ENCODE peak calls at places on chromosomes 7 and 10, in six cellular contexts. One of them, this sample, is unnamed.

GRCh38 chr7:102992820-102993531 is 80.2 kb downstream of the LRRC17 start:
- DNase-seq in hepatocyte: peak; percentile 30
- DNase-seq in AG04450: peak; percentile 26
- DNase-seq in BE2C: no peak
- DNase-seq in prostate gland: no peak
- DNase-seq in fibroblast of the aortic adventitia: peak; percentile 96
- DNase-seq in this sample: peak; percentile 58

GRCh38 chr10:107391901-107392300 is 227.4 kb upstream of the SORCS1 start:
- DNase-seq in hepatocyte: no peak
- DNase-seq in AG04450: no peak
- DNase-seq in BE2C: no peak
- DNase-seq in prostate gland: no peak
- DNase-seq in fibroblast of the aortic adventitia: no peak
- DNase-seq in this sample: no peak

GRCh38 chr7:117118579-117119180 is 165.4 kb downstream of the ST7 start:
- DNase-seq in hepatocyte: no peak
- DNase-seq in AG04450: no peak
- DNase-seq in BE2C: no peak
- DNase-seq in prostate gland: no peak
- DNase-seq in fibroblast of the aortic adventitia: no peak
- DNase-seq in this sample: no peak

GRCh38 chr7:23277359-23277989 is 21.7 kb upstream of the MALSU1 start:
- DNase-seq in hepatocyte: peak; percentile 79
- DNase-seq in AG04450: peak; percentile 47
- DNase-seq in BE2C: peak; percentile 56
- DNase-seq in prostate gland: peak; percentile 20
- DNase-seq in fibroblast of the aortic adventitia: peak; percentile 77
- DNase-seq in this sample: peak; percentile 63

GRCh38 chr10:78333362-78334143 is 299.9 kb downstream of the RPS24 start:
- DNase-seq in hepatocyte: no peak
- DNase-seq in AG04450: no peak
- DNase-seq in BE2C: no peak
- DNase-seq in prostate gland: peak; percentile 2
- DNase-seq in fibroblast of the aortic adventitia: no peak
- DNase-seq in this sample: no peak

GRCh38 chr10:100930368-100930767 is 17.6 kb downstream of the SLF2 start:
- DNase-seq in hepatocyte: no peak
- DNase-seq in AG04450: no peak
- DNase-seq in BE2C: no peak
- DNase-seq in prostate gland: no peak
- DNase-seq in fibroblast of the aortic adventitia: no peak
- DNase-seq in this sample: no peak

GRCh38 chr10:104925232-104925851 is 284.3 kb downstream of the SORCS3 start:
- DNase-seq in hepatocyte: peak; percentile 76
- DNase-seq in AG04450: no peak
- DNase-seq in BE2C: peak; percentile 43
- DNase-seq in prostate gland: peak; percentile 9
- DNase-seq in fibroblast of the aortic adventitia: peak; percentile 37
- DNase-seq in this sample: no peak

GRCh38 chr7:14604606-14605005 is 297.9 kb downstream of the DGKB start:
- DNase-seq in hepatocyte: no peak
- DNase-seq in AG04450: no peak
- DNase-seq in BE2C: no peak
- DNase-seq in prostate gland: no peak
- DNase-seq in fibroblast of the aortic adventitia: peak; percentile 10
- DNase-seq in this sample: peak; percentile 31

GRCh38 chr10:71075759-71076472 is 136.5 kb upstream of the UNC5B start:
- DNase-seq in hepatocyte: no peak
- DNase-seq in AG04450: no peak
- DNase-seq in BE2C: no peak
- DNase-seq in prostate gland: no peak
- DNase-seq in fibroblast of the aortic adventitia: no peak
- DNase-seq in this sample: no peak

GRCh38 chr10:4459531-4459930 is 366.5 kb upstream of the AKR1E2 start:
- DNase-seq in hepatocyte: peak; percentile 76
- DNase-seq in AG04450: no peak
- DNase-seq in BE2C: no peak
- DNase-seq in prostate gland: no peak
- DNase-seq in fibroblast of the aortic adventitia: no peak
- DNase-seq in this sample: no peak

GRCh38 chr10:103171278-103171677 is 21.8 kb downstream of the NT5C2 start:
- DNase-seq in hepatocyte: no peak
- DNase-seq in AG04450: no peak
- DNase-seq in BE2C: no peak
- DNase-seq in prostate gland: no peak
- DNase-seq in fibroblast of the aortic adventitia: no peak
- DNase-seq in this sample: no peak

GRCh38 chr7:140225562-140226249 is 48.9 kb upstream of the KDM7A start:
- DNase-seq in hepatocyte: no peak
- DNase-seq in AG04450: no peak
- DNase-seq in BE2C: no peak
- DNase-seq in prostate gland: no peak
- DNase-seq in fibroblast of the aortic adventitia: no peak
- DNase-seq in this sample: no peak

GRCh38 chr7:27125986-27126394 is 4.6 kb downstream of the HOXA4 start:
- DNase-seq in hepatocyte: no peak
- DNase-seq in AG04450: no peak
- DNase-seq in BE2C: no peak
- DNase-seq in prostate gland: no peak
- DNase-seq in fibroblast of the aortic adventitia: no peak
- DNase-seq in this sample: no peak

GRCh38 chr7:82605247-82605864 is 161.8 kb upstream of the CACNA2D1 start:
- DNase-seq in hepatocyte: peak; percentile 60
- DNase-seq in AG04450: no peak
- DNase-seq in BE2C: peak; percentile 38
- DNase-seq in prostate gland: no peak
- DNase-seq in fibroblast of the aortic adventitia: peak; percentile 67
- DNase-seq in this sample: peak; percentile 3

GRCh38 chr7:28328822-28329615 is 83.3 kb upstream of the CREB5 start:
- DNase-seq in hepatocyte: no peak
- DNase-seq in AG04450: no peak
- DNase-seq in BE2C: no peak
- DNase-seq in prostate gland: no peak
- DNase-seq in fibroblast of the aortic adventitia: no peak
- DNase-seq in this sample: no peak

GRCh38 chr7:93036807-93037206 is 81.0 kb downstream of the SAMD9 start:
- DNase-seq in hepatocyte: no peak
- DNase-seq in AG04450: no peak
- DNase-seq in BE2C: no peak
- DNase-seq in prostate gland: no peak
- DNase-seq in fibroblast of the aortic adventitia: no peak
- DNase-seq in this sample: no peak

GRCh38 chr7:148394582-148394981 is 196.0 kb upstream of the C7orf33 start:
- DNase-seq in hepatocyte: no peak
- DNase-seq in AG04450: no peak
- DNase-seq in BE2C: no peak
- DNase-seq in prostate gland: no peak
- DNase-seq in fibroblast of the aortic adventitia: no peak
- DNase-seq in this sample: no peak

GRCh38 chr7:93374345-93374940 is 142.3 kb downstream of the VPS50 start:
- DNase-seq in hepatocyte: peak; percentile 57
- DNase-seq in AG04450: peak; percentile 2
- DNase-seq in BE2C: no peak
- DNase-seq in prostate gland: no peak
- DNase-seq in fibroblast of the aortic adventitia: peak; percentile 58
- DNase-seq in this sample: peak; percentile 16

GRCh38 chr7:78279035-78279434 is 480.5 kb downstream of the PHTF2 start:
- DNase-seq in hepatocyte: no peak
- DNase-seq in AG04450: peak; percentile 47
- DNase-seq in BE2C: no peak
- DNase-seq in prostate gland: no peak
- DNase-seq in fibroblast of the aortic adventitia: peak; percentile 58
- DNase-seq in this sample: peak; percentile 83

GRCh38 chr10:107616031-107616430 is 451.5 kb upstream of the SORCS1 start:
- DNase-seq in hepatocyte: no peak
- DNase-seq in AG04450: no peak
- DNase-seq in BE2C: no peak
- DNase-seq in prostate gland: no peak
- DNase-seq in fibroblast of the aortic adventitia: no peak
- DNase-seq in this sample: no peak

GRCh38 chr10:47150581-47150980 is 149.4 kb upstream of the GDF10 start:
- DNase-seq in hepatocyte: no peak
- DNase-seq in AG04450: no peak
- DNase-seq in BE2C: no peak
- DNase-seq in prostate gland: no peak
- DNase-seq in fibroblast of the aortic adventitia: no peak
- DNase-seq in this sample: no peak

GRCh38 chr7:102318482-102318971 is 31.9 kb downstream of the SH2B2 start:
- DNase-seq in hepatocyte: no peak
- DNase-seq in AG04450: no peak
- DNase-seq in BE2C: peak; percentile 60
- DNase-seq in prostate gland: no peak
- DNase-seq in fibroblast of the aortic adventitia: peak; percentile 2
- DNase-seq in this sample: no peak

GRCh38 chr7:12888727-12889126 is 201.3 kb downstream of the ARL4A start:
- DNase-seq in hepatocyte: no peak
- DNase-seq in AG04450: peak; percentile 6
- DNase-seq in BE2C: no peak
- DNase-seq in prostate gland: no peak
- DNase-seq in fibroblast of the aortic adventitia: peak; percentile 66
- DNase-seq in this sample: peak; percentile 45

GRCh38 chr7:85516675-85517074 is 329.8 kb upstream of the SEMA3D start:
- DNase-seq in hepatocyte: no peak
- DNase-seq in AG04450: no peak
- DNase-seq in BE2C: no peak
- DNase-seq in prostate gland: no peak
- DNase-seq in fibroblast of the aortic adventitia: peak; percentile 11
- DNase-seq in this sample: no peak

GRCh38 chr7:43140186-43140585 is 27.7 kb downstream of the HECW1 start:
- DNase-seq in hepatocyte: no peak
- DNase-seq in AG04450: no peak
- DNase-seq in BE2C: no peak
- DNase-seq in prostate gland: no peak
- DNase-seq in fibroblast of the aortic adventitia: no peak
- DNase-seq in this sample: no peak

GRCh38 chr10:49298666-49298989 is 342 bp upstream of the C10orf71 start:
- DNase-seq in hepatocyte: no peak
- DNase-seq in AG04450: no peak
- DNase-seq in BE2C: no peak
- DNase-seq in prostate gland: no peak
- DNase-seq in fibroblast of the aortic adventitia: peak; percentile 7
- DNase-seq in this sample: no peak

GRCh38 chr10:92691042-92691590 is 1.4 kb downstream of the HHEX start:
- DNase-seq in hepatocyte: no peak
- DNase-seq in AG04450: no peak
- DNase-seq in BE2C: no peak
- DNase-seq in prostate gland: no peak
- DNase-seq in fibroblast of the aortic adventitia: no peak
- DNase-seq in this sample: no peak

GRCh38 chr7:155844526-155844925 is 32.3 kb upstream of the SHH start:
- DNase-seq in hepatocyte: no peak
- DNase-seq in AG04450: no peak
- DNase-seq in BE2C: no peak
- DNase-seq in prostate gland: no peak
- DNase-seq in fibroblast of the aortic adventitia: no peak
- DNase-seq in this sample: no peak

GRCh38 chr7:155843426-155844018 is 31.3 kb upstream of the SHH start:
- DNase-seq in hepatocyte: no peak
- DNase-seq in AG04450: no peak
- DNase-seq in BE2C: no peak
- DNase-seq in prostate gland: no peak
- DNase-seq in fibroblast of the aortic adventitia: no peak
- DNase-seq in this sample: no peak

GRCh38 chr7:155842496-155843265 is 30.4 kb upstream of the SHH start:
- DNase-seq in hepatocyte: no peak
- DNase-seq in AG04450: no peak
- DNase-seq in BE2C: no peak
- DNase-seq in prostate gland: no peak
- DNase-seq in fibroblast of the aortic adventitia: no peak
- DNase-seq in this sample: no peak

GRCh38 chr7:155845226-155845625 is 33.0 kb upstream of the SHH start:
- DNase-seq in hepatocyte: no peak
- DNase-seq in AG04450: no peak
- DNase-seq in BE2C: no peak
- DNase-seq in prostate gland: no peak
- DNase-seq in fibroblast of the aortic adventitia: no peak
- DNase-seq in this sample: no peak

GRCh38 chr7:155844019-155844453 is 31.8 kb upstream of the SHH start:
- DNase-seq in hepatocyte: peak; percentile 93
- DNase-seq in AG04450: no peak
- DNase-seq in BE2C: no peak
- DNase-seq in prostate gland: no peak
- DNase-seq in fibroblast of the aortic adventitia: no peak
- DNase-seq in this sample: no peak
- TF ChIP-seq CTCF in hepatocyte: peak; percentile 29
- TF ChIP-seq CTCF in AG04450: no peak
- TF ChIP-seq CTCF in BE2C: no peak
- TF ChIP-seq CTCF in prostate gland: no peak
- TF ChIP-seq CTCF in fibroblast of the aortic adventitia: no peak
- TF ChIP-seq CTCF in this sample: no peak

GRCh38 chr7:40447345-40447744 is 312.5 kb downstream of the SUGCT start:
- DNase-seq in hepatocyte: no peak
- DNase-seq in AG04450: no peak
- DNase-seq in BE2C: peak; percentile 18
- DNase-seq in prostate gland: no peak
- DNase-seq in fibroblast of the aortic adventitia: no peak
- DNase-seq in this sample: no peak
- TF ChIP-seq CTCF in hepatocyte: peak; percentile 13
- TF ChIP-seq CTCF in AG04450: no peak
- TF ChIP-seq CTCF in BE2C: peak; percentile 39
- TF ChIP-seq CTCF in prostate gland: no peak
- TF ChIP-seq CTCF in fibroblast of the aortic adventitia: no peak
- TF ChIP-seq CTCF in this sample: peak; percentile 27

DNA sequence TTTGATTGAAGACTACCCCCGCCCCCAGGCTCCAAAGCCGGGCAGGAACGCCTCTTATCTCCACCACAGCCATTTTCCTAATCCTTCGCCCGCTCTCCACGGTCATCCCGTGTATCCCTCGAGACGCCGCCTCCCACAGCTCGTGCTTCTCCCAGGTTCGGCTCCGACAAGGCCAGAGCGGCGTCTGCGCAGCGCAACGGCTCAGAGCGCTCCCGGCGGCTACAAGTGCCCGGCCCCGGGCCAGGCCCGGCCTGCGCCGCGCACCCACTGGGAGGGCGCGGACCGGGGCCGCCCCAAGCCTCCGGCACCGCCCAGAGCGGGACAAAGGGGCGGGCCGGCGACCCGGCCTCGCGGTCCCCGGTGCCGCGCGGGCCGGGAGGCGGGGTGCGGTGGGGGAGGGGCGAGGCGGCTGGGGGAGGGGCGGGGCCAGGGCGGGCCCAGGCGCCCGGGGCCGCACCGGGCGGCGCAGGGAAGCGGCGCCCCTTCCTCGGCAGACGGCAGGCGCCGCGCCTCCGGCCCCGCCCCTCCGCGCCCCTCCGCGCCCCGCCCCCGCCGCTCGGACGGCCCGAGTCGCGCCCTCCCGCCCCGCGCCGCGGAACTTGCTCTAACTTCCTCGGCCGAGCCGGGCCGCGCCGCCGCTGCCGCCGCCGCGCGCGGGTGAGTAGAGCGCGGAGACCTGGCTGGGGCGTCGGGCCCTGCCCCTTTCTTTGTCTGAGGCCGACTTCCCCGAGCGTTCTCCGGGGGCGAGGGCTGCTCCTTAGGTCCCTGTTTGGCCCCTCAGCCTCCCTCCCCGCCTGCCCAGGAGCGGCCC is at the start of gene TSPAN14:
- DNase-seq in hepatocyte: peak; percentile 95
- DNase-seq in AG04450: peak; percentile 55
- DNase-seq in BE2C: peak; percentile 77
- DNase-seq in prostate gland: peak; percentile 81
- DNase-seq in fibroblast of the aortic adventitia: peak; percentile 79
- DNase-seq in this sample: peak; percentile 79
- TF ChIP-seq CTCF in hepatocyte: no peak
- TF ChIP-seq CTCF in AG04450: no peak
- TF ChIP-seq CTCF in BE2C: no peak
- TF ChIP-seq CTCF in prostate gland: no peak
- TF ChIP-seq CTCF in fibroblast of the aortic adventitia: no peak
- TF ChIP-seq CTCF in this sample: peak; percentile 6

GRCh38 chr7:105006367-105007139 is 7.5 kb upstream of the KMT2E start:
- DNase-seq in hepatocyte: peak; percentile 59
- DNase-seq in AG04450: no peak
- DNase-seq in BE2C: no peak
- DNase-seq in prostate gland: peak; percentile 56
- DNase-seq in fibroblast of the aortic adventitia: no peak
- DNase-seq in this sample: no peak
- TF ChIP-seq CTCF in hepatocyte: no peak
- TF ChIP-seq CTCF in AG04450: no peak
- TF ChIP-seq CTCF in BE2C: no peak
- TF ChIP-seq CTCF in prostate gland: no peak
- TF ChIP-seq CTCF in fibroblast of the aortic adventitia: no peak
- TF ChIP-seq CTCF in this sample: no peak